ENCODE peak calls at places on chromosomes 3 and 15, in seven cellular contexts. R is endothelial cell of umbilical vein, B is DND-41, X is fibroblast of lung, I is keratinocyte, M is K562, D is GM23338. G is an unnamed sample.

GRCh38 chr15:60548101-60548500 is 69.2 kb upstream of the ICE2 start:
- DNase-seq in D (no peak), M (no peak), X (no peak), B (no peak), I (no peak), R (no peak), G (no peak)

GRCh38 chr3:159416854-159417253 is 571.8 kb upstream of the IL12A start:
- DNase-seq in B (no peak), I (no peak), R (no peak), X (peak), M (no peak), D (no peak), G (no peak)

GRCh38 chr3:14131134-14131533 is 6.3 kb downstream of the TMEM43 start:
- DNase-seq in I (no peak), R (no peak), M (no peak), B (no peak), X (no peak), D (no peak), G (no peak)

GRCh38 chr3:101036213-101036618 is 43.0 kb upstream of the ABI3BP start:
- DNase-seq in B (no peak), M (no peak), R (peak), I (peak), X (peak), D (peak), G (peak)

GRCh38 chr15:77030042-77030927 is 35.4 kb downstream of the PSTPIP1 start:
- DNase-seq in M (no peak), R (no peak), I (no peak), B (no peak), X (no peak), D (peak), G (no peak)

GRCh38 chr3:123489400-123490004 is 40.6 kb upstream of the ADCY5 start:
- DNase-seq in X (peak), R (peak), D (peak), I (peak), M (peak), B (peak), G (peak)

GRCh38 chr15:71532994-71533393 is 277.4 kb upstream of the NR2E3 start:
- DNase-seq in X (no peak), B (no peak), I (peak), M (peak), R (no peak), D (peak), G (peak)

GRCh38 chr3:116314476-116314875 is 130.8 kb downstream of the LSAMP start:
- DNase-seq in M (peak), R (no peak), B (no peak), I (no peak), X (peak), D (no peak), G (no peak)

GRCh38 chr3:56826831-56827722 is 25.3 kb upstream of the ARHGEF3 start:
- DNase-seq in X (peak), I (no peak), M (no peak), B (no peak), R (no peak), D (no peak), G (peak)

GRCh38 chr3:10017636-10018292 is 8.5 kb upstream of the FANCD2 start:
- DNase-seq in X (peak), M (no peak), D (no peak), R (no peak), B (no peak), I (no peak), G (peak)

GRCh38 chr15:27990411-27991338 is 108.4 kb downstream of the OCA2 start:
- DNase-seq in D (no peak), M (no peak), X (no peak), B (no peak), I (no peak), R (no peak), G (no peak)

GRCh38 chr3:10744098-10744465 is 71.9 kb upstream of the SLC6A11 start:
- DNase-seq in B (no peak), X (no peak), R (no peak), D (peak), I (no peak), M (peak), G (no peak)

GRCh38 chr3:6719999-6720398 is 140.9 kb upstream of the GRM7 start:
- DNase-seq in M (no peak), X (no peak), R (no peak), B (no peak), I (no peak), D (no peak), G (no peak)

GRCh38 chr3:14001136-14001535 is 121.3 kb upstream of the WNT7A start:
- DNase-seq in R (no peak), D (no peak), B (no peak), I (no peak), X (no peak), M (no peak), G (peak)

GRCh38 chr3:53846851-53847155 is 435 bp downstream of the IL17RB start:
- DNase-seq in R (no peak), X (no peak), D (no peak), B (no peak), M (no peak), I (no peak), G (no peak)
- TF ChIP-seq EZH2 in R (no peak), X (peak), D (no peak), B (no peak), M (no peak), I (no peak), G (no peak)

DNA sequence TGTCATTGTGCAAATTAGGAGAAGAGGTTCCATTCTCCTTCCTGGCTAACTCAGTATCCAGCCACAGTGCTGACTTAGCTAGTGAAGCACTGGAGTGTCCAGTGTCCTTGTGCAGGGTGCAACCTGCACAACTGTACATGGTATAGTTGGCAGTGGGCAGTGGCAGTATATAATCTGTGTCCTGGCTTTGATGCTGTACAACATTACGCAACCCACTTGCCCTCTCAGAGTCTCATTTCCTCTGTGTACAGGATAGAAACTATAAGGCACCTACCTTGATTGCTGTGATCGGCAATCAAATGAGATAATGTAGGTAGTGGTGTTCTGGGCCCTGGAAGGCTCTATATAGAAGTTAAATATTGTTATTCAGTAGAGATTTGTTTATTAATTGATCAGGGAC is 333.6 kb downstream of the CLSTN2 start:
- DNase-seq in X (no peak), B (no peak), M (no peak), I (no peak), R (no peak), D (no peak), G (no peak)
- TF ChIP-seq EZH2 in X (no peak), B (no peak), M (no peak), I (no peak), R (no peak), D (no peak), G (no peak)

GRCh38 chr3:72739521-72740466 is 108.5 kb downstream of the SHQ1 start:
- DNase-seq in X (no peak), D (no peak), R (no peak), B (no peak), I (no peak), M (peak), G (no peak)

GRCh38 chr3:72733676-72734075 is 114.6 kb downstream of the SHQ1 start:
- DNase-seq in B (no peak), R (no peak), M (no peak), X (no peak), I (no peak), D (no peak), G (no peak)

GRCh38 chr3:72744330-72744729 is 103.9 kb downstream of the SHQ1 start:
- DNase-seq in B (no peak), X (no peak), M (peak), R (no peak), I (no peak), D (no peak), G (no peak)

DNA sequence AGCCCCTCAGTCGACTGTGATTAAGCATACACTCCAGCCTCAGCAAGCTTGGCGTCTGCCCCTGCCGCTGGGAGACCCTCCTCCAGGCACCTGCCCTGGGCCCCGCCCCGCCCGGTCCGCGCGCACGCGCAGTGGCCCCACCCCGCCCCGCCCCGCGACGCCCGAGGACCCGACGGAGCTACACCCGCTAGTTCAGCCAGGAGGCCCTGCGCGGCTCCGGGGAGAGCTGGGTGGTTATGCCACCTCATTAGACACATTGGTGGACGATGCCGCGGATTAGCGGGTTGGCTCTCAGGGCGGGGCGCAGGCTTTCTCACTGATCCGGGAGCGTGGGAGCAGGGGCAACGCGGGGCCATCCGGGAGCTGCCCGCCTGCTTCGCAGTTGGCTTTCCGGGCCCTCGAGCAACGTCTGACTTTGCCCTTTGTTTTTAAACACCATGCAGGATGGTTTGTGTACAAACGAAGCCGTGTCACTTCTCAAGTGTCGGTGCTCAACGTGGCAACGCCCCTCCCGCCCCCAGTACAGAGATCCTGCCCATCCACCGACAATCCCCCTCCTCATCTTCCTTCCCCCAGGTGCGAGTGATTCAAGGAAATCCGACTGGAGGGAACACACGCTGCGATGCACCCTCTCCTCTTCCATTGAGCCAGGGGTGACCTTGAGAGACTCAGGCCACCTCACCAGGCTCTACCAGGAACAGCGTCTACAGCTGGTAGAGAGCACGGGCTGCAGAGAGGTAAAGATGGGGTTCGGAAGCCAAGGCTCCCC is 109.3 kb downstream of the SHQ1 start:
- DNase-seq in M (peak), I (no peak), D (peak), B (no peak), X (peak), R (peak), G (no peak)
- TF ChIP-seq EZH2 in M (no peak), I (no peak), D (no peak), B (no peak), X (no peak), R (no peak), G (no peak)

GRCh38 chr15:74136584-74137543 is 6.5 kb downstream of the ISLR2 start:
- DNase-seq in X (peak), M (no peak), B (no peak), D (peak), R (no peak), I (no peak), G (no peak)
- TF ChIP-seq EZH2 in X (peak), M (no peak), B (no peak), D (peak), R (no peak), I (peak), G (peak)

GRCh38 chr15:58065011-58065444 is 483 bp downstream of the ALDH1A2 start:
- DNase-seq in B (no peak), D (peak), I (no peak), X (no peak), R (peak), M (peak), G (no peak)
- TF ChIP-seq EZH2 in B (no peak), D (peak), I (peak), X (peak), R (peak), M (no peak), G (peak)

G was measured in mammary epithelial cell.